ENCODE peak calls at places on chromosomes 2 and 18, in nine cellular contexts. G, M, Z, Y, D, C, F, L and U are unnamed samples.

GRCh38 chr2:196128749-196129148 is 42.6 kb downstream of the STK17B start:
- DNase-seq in G (no peak), M (no peak), Z (no peak), Y (no peak), D (no peak), C (no peak), F (no peak), L (no peak), U (no peak)

GRCh38 chr2:27627963-27628766 is 647 bp downstream of the CCDC121 start:
- DNase-seq in G (no peak), M (no peak), Z (peak; percentile 60), Y (no peak), D (no peak), C (no peak), F (no peak), L (peak; percentile 95), U (no peak)

GRCh38 chr2:136164377-136164776 is 46.4 kb upstream of the CXCR4 start:
- DNase-seq in G (no peak), M (no peak), Z (no peak), Y (no peak), D (no peak), C (no peak), F (no peak), L (no peak), U (no peak)

GRCh38 chr2:239158641-239159475 is 242.0 kb downstream of the HDAC4 start:
- DNase-seq in G (no peak), M (peak; percentile 70), Z (no peak), Y (no peak), D (peak; percentile 48), C (peak; percentile 37), F (no peak), L (no peak), U (no peak)

GRCh38 chr2:240233891-240234502 is 93.5 kb upstream of the OTOS start:
- DNase-seq in G (no peak), M (peak; percentile 75), Z (no peak), Y (no peak), D (peak; percentile 66), C (no peak), F (no peak), L (no peak), U (peak; percentile 15)

GRCh38 chr18:79400591-79401381 is 5.1 kb downstream of the NFATC1 start:
- DNase-seq in G (no peak), M (no peak), Z (peak; percentile 33), Y (no peak), D (peak; percentile 61), C (peak; percentile 43), F (peak; percentile 39), L (no peak), U (no peak)

GRCh38 chr2:17792515-17792914 is 23.7 kb upstream of the MSGN1 start:
- DNase-seq in G (no peak), M (no peak), Z (no peak), Y (no peak), D (no peak), C (no peak), F (no peak), L (no peak), U (no peak)

GRCh38 chr2:19187323-19188020 is 171.0 kb downstream of the OSR1 start:
- DNase-seq in G (no peak), M (no peak), Z (no peak), Y (no peak), D (no peak), C (no peak), F (no peak), L (peak; percentile 68), U (no peak)

GRCh38 chr2:32128636-32129035 is 37.0 kb upstream of the SLC30A6 start:
- DNase-seq in G (no peak), M (no peak), Z (no peak), Y (no peak), D (no peak), C (no peak), F (no peak), L (no peak), U (no peak)

GRCh38 chr2:32119161-32119560 is 46.5 kb upstream of the SLC30A6 start:
- DNase-seq in G (no peak), M (no peak), Z (no peak), Y (no peak), D (no peak), C (no peak), F (no peak), L (no peak), U (no peak)

GRCh38 chr2:32129086-32129485 is 36.6 kb upstream of the SLC30A6 start:
- DNase-seq in G (no peak), M (no peak), Z (no peak), Y (no peak), D (no peak), C (no peak), F (no peak), L (no peak), U (no peak)

DNA sequence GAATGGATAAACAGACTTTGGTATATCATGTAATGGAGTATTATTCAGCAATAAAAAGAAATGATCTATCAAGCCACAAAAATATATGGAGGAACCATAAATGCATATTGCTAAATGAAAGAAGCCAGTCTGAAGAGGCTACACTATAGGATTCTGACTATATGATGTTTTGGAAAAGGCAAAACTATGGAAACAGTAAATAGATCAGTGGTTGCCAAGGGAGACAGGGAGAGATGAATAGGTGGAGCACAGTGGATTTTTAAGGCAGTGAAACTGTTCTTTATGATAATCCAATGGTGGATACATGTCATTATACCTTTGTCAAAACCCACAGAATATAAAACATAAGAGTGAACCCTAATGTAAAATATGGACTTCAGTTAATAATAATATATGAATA is 41.0 kb upstream of the SLC30A6 start:
- DNase-seq in G (no peak), M (no peak), Z (no peak), Y (no peak), D (no peak), C (no peak), F (no peak), L (no peak), U (no peak)
- TF ChIP-seq CTCF in G (no peak), M (no peak), Z (no peak), Y (no peak), D (no peak), C (no peak), F (no peak), L (no peak), U (no peak)

GRCh38 chr18:44951748-44952147 is 271.1 kb downstream of the SETBP1 start:
- DNase-seq in G (no peak), M (no peak), Z (no peak), Y (no peak), D (no peak), C (no peak), F (no peak), L (no peak), U (no peak)

GRCh38 chr18:44954256-44954655 is 273.6 kb downstream of the SETBP1 start:
- DNase-seq in G (no peak), M (no peak), Z (no peak), Y (no peak), D (no peak), C (no peak), F (no peak), L (no peak), U (no peak)

GRCh38 chr18:44946529-44947113 is 265.9 kb downstream of the SETBP1 start:
- DNase-seq in G (no peak), M (no peak), Z (no peak), Y (no peak), D (no peak), C (no peak), F (no peak), L (no peak), U (no peak)

GRCh38 chr18:44949967-44950366 is 269.3 kb downstream of the SETBP1 start:
- DNase-seq in G (no peak), M (no peak), Z (no peak), Y (no peak), D (no peak), C (no peak), F (no peak), L (no peak), U (no peak)

DNA sequence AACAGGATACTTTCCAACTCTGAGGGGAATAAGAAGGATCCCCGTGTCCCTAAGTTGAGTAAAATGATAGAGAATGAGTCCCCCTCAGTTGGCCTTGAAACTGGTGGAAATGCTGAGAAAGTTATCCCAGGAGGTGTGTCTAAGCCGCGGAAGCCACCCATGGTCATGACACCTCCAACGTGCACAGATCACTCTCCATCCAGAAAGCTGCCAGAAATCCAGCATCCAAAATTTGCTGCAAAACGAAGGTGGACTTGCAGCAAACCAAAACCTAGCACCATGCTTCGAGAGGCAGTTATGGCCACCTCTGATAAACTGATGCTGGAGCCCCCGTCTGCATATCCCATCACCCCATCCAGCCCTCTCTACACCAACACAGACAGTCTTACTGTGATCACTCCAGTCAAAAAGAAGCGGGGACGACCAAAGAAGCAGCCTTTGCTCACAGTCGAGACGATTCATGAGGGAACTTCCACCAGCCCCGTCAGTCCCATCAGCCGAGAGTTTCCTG is 270.1 kb downstream of the SETBP1 start:
- DNase-seq in G (no peak), M (no peak), Z (no peak), Y (no peak), D (no peak), C (no peak), F (no peak), L (no peak), U (no peak)
- TF ChIP-seq CTCF in G (no peak), M (no peak), Z (no peak), Y (no peak), D (no peak), C (no peak), F (no peak), L (no peak), U (no peak)

DNA sequence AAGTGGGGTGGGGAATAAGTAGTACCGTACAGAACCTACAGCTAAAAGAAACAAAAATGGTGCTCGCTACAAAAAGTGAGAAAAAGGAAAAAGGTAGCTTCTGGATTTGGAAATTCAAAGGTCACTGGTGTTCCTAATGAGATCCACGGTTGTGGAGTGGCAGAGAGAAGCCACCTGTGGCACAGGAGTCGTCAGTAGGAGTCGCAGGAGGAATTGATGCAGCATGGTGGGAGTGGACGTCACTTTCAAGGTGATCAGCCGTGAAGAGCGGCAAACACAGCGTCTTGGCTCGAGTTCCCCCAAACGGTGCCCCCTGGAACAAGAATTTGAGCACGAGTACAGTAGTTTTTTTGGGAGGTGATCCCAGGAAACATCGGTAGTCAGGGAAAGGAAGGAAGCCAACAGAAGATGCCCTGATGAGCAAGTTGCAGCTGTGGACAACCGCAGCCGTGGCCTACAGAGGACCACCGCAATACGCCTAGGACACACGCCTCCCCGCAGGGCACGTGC is 1.4 kb upstream of the TTL start:
- DNase-seq in G (no peak), M (no peak), Z (peak; percentile 7), Y (no peak), D (no peak), C (no peak), F (peak; percentile 5), L (no peak), U (no peak)
- TF ChIP-seq CTCF in G (no peak), M (no peak), Z (no peak), Y (no peak), D (no peak), C (no peak), F (no peak), L (no peak), U (no peak)

GRCh38 chr2:95053543-95053942 is 28.0 kb downstream of the MAL start:
- DNase-seq in G (no peak), M (no peak), Z (no peak), Y (no peak), D (peak; percentile 42), C (no peak), F (peak; percentile 36), L (peak; percentile 5), U (no peak)

GRCh38 chr2:95054016-95054415 is 28.5 kb downstream of the MAL start:
- DNase-seq in G (no peak), M (no peak), Z (no peak), Y (no peak), D (peak; percentile 46), C (no peak), F (no peak), L (no peak), U (no peak)

GRCh38 chr2:95051636-95052035 is 26.1 kb downstream of the MAL start:
- DNase-seq in G (no peak), M (no peak), Z (no peak), Y (no peak), D (no peak), C (no peak), F (no peak), L (no peak), U (no peak)

GRCh38 chr2:95052301-95052700 is 26.8 kb downstream of the MAL start:
- DNase-seq in G (no peak), M (no peak), Z (no peak), Y (no peak), D (peak; percentile 16), C (no peak), F (peak; percentile 31), L (no peak), U (no peak)

DNA sequence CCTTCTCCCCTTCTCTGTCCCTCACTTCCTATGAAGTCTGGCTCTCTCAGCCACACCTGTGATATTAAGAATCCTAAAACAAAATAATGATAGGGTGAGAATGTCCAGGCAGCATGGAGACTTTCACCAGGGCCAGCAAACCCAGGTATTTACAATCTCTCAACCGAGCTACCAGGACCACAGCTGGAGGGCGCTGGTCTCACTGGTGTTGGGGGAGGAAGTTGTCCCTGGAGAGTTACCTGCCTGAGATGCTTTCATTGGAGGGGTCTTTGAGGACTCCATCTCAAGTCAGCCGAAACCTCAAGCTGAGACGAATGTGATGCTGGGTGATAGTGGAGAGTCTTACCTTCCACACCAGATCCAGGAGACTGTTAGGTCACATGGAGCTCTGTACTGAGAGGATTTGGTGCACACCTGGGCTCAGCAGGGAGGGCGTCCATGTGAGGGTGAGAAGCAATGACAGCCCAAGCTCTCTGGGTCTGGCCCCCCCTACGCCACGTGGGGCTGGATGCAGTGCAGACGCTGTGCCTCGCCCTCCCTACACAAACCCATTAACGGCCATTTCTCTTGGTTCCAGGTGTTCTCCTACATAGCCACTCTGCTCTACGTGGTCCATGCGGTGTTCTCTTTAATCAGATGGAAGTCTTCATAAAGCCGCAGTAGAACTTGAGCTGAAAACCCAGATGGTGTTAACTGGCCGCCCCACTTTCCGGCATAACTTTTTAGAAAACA is 27.5 kb downstream of the MAL start:
- DNase-seq in G (no peak), M (no peak), Z (no peak), Y (no peak), D (peak; percentile 33), C (no peak), F (no peak), L (no peak), U (no peak)
- TF ChIP-seq CTCF in G (no peak), M (no peak), Z (no peak), Y (no peak), D (no peak), C (no peak), F (no peak), L (no peak), U (no peak)